ENCODE peak calls at places on chromosome 13, in five cellular contexts. S, Q, Y, G and H are unnamed samples.

GRCh38 chr13:42275098-42275471 is 3.1 kb downstream of the AKAP11 start:
- DNase-seq in S (no peak), G (no peak), Q (no peak), Y (no peak), H (no peak)

GRCh38 chr13:112456138-112457056 is 80.2 kb downstream of the SPACA7 start:
- DNase-seq in S (no peak), G (no peak), Y (no peak), Q (no peak), H (no peak)

GRCh38 chr13:112729408-112729807 is 39.6 kb downstream of the ATP11A start:
- DNase-seq in S (no peak), Q (no peak), Y (no peak), G (no peak), H (no peak)

GRCh38 chr13:82681535-82681934 is 1200.7 kb downstream of the SLITRK1 start:
- DNase-seq in S (no peak), G (no peak), Y (peak), Q (no peak), H (no peak)

GRCh38 chr13:46307554-46307953 is 79.5 kb downstream of the RUBCNL start:
- DNase-seq in G (no peak), Y (no peak), S (no peak), Q (no peak), H (no peak)

GRCh38 chr13:111895896-111896821 is 170.8 kb upstream of the SOX1 start:
- DNase-seq in S (no peak), G (peak), Q (peak), Y (no peak), H (peak)

GRCh38 chr13:93959796-93960533 is 519.5 kb downstream of the DCT start:
- DNase-seq in G (no peak), S (peak), Q (no peak), Y (peak), H (no peak)

GRCh38 chr13:87677043-87677333 is 5.8 kb downstream of the SLITRK5 start:
- DNase-seq in Y (no peak), Q (no peak), G (no peak), S (no peak), H (no peak)

GRCh38 chr13:40172149-40172591 is 494.3 kb downstream of the FOXO1 start:
- DNase-seq in G (peak), Y (no peak), Q (peak), S (no peak), H (no peak)

GRCh38 chr13:23512762-23513395 is 57.3 kb upstream of the TNFRSF19 start:
- DNase-seq in S (no peak), Q (no peak), Y (no peak), G (no peak), H (no peak)
- TF ChIP-seq CTCF in S (peak), Q (no peak), Y (no peak), G (no peak), H (no peak)

DNA sequence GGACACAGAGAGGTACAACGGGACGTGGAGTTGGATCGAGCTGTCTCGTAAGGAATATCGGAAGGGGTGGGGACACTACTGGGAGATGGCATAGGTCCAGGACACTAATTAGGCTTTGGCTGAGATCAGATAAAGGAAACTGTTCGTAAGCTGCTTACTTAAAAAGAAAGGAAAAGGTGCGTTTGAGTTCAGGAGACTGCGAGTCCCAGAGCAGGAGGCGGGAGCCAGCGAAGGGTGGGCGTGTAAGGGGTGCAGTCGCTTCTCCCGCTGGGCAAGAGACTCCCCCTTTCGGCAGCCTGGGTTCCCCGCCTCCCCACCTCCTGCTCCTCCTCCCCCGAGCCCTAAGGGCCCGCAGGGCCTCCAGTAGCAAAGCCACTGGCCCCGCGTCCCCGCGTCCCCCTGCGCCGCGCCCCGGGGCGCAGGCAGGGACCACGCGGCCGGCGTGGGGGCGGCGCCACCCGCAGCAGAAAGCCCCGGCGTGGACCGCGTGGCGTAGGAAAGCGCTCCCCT is 571 bp downstream of the ABCC4 start:
- DNase-seq in G (no peak), Q (no peak), S (peak), Y (peak), H (no peak)
- TF ChIP-seq CTCF in G (peak), Q (no peak), S (peak), Y (peak), H (peak)

GRCh38 chr13:108269601-108270328 is at the start of gene TNFSF13B:
- DNase-seq in S (peak), G (peak), Y (peak), Q (peak), H (no peak)
- TF ChIP-seq CTCF in S (no peak), G (no peak), Y (no peak), Q (no peak), H (no peak)

GRCh38 chr13:95154441-95154886 is 146.8 kb downstream of the ABCC4 start:
- DNase-seq in Y (no peak), Q (no peak), S (no peak), G (no peak), H (no peak)

GRCh38 chr13:95155504-95155903 is 145.7 kb downstream of the ABCC4 start:
- DNase-seq in Y (no peak), S (no peak), G (no peak), Q (no peak), H (no peak)

GRCh38 chr13:95153647-95154405 is 147.4 kb downstream of the ABCC4 start:
- DNase-seq in G (no peak), Q (no peak), S (peak), Y (peak), H (no peak)

GRCh38 chr13:95155093-95155492 is 146.2 kb downstream of the ABCC4 start:
- DNase-seq in S (no peak), Q (no peak), Y (no peak), G (no peak), H (no peak)

GRCh38 chr13:95156208-95156607 is 145.0 kb downstream of the ABCC4 start:
- DNase-seq in S (peak), G (no peak), Q (no peak), Y (peak), H (no peak)
- TF ChIP-seq CTCF in S (peak), G (no peak), Q (no peak), Y (peak), H (peak)

DNA sequence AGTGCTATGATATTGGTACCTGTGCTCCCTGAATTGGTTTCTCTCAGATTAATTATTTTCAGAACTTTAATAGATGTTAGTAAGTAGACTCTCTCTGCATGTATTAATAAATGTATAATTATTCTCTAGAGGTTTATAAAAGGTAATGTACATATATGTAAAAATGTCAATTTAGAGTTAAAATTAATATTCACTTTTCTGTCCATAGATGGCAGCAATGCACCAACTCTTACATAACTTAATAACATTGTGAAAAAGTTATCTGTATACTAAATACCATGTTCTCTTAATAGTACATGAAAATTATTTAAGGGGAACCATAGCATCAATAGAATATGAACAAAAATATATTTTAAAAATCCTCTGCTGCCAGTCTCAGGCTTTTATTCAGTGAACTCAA is 515.0 kb upstream of the KLHL1 start:
- DNase-seq in Y (peak), S (peak), G (no peak), Q (no peak), H (no peak)
- TF ChIP-seq CTCF in Y (peak), S (peak), G (no peak), Q (no peak), H (peak)

GRCh38 chr13:27481766-27482165 is 31.4 kb upstream of the MTIF3 start:
- DNase-seq in G (peak), Y (peak), Q (peak), S (peak), H (no peak)
- TF ChIP-seq CTCF in G (peak), Y (peak), Q (no peak), S (peak), H (peak)

GRCh38 chr13:100751826-100752225 is 77.2 kb upstream of the TMTC4 start:
- DNase-seq in Y (no peak), G (peak), Q (no peak), S (no peak), H (no peak)
- TF ChIP-seq CTCF in Y (no peak), G (no peak), Q (no peak), S (no peak), H (no peak)

DNA sequence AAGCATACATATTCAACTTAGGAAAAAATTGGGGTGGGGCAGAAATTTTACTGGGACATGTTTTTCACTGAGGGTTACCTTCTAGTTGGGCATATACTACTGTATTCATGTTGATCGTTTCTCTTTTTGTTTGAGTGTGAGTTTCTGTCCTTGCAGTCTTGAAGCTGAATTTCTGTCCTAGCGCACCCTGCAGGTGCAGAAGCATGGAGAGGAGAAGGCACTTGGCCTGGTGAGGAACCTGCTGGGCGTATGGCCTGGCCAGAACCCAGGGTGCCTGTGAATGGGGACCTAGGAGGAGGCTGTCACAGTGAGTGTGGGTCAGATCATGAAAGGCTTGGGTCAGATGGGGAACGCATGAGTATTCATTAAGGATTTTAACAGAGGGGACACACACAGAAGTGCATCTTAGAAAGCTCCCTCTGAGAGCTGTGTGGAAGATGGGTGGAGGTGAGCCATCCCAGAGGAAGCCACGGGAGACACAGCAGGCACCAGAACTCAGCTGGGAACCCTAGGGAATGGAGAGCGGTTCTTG is 36.8 kb downstream of the SERP2 start:
- DNase-seq in Y (no peak), S (no peak), G (no peak), Q (no peak), H (no peak)
- TF ChIP-seq CTCF in Y (peak), S (no peak), G (no peak), Q (no peak), H (peak)